ENCODE peak calls at places on chromosome 17, in ten cellular contexts. E, P, M, B, T, H, G, J, O and F are unnamed samples. For H3K36me3, the result is how much of the 10 kb centered on the place peaks cover.

GRCh38 chr17:69560987-69561441 is 146.5 kb downstream of the MAP2K6 start:
- DNase-seq in E (no peak), P (no peak), M (peak), B (no peak), T (no peak), H (no peak), G (no peak), J (no peak), O (no peak), F (no peak)

GRCh38 chr17:14552311-14552710 is 251.4 kb downstream of the HS3ST3B1 start:
- DNase-seq in E (no peak), P (no peak), M (no peak), B (no peak), T (no peak), H (no peak), G (no peak), J (no peak), O (no peak), F (no peak)

GRCh38 chr17:49390548-49391324 is 23.9 kb downstream of the PHB1 start:
- DNase-seq in E (no peak), P (peak), M (no peak), B (no peak), T (no peak), H (peak), G (no peak), J (no peak), O (no peak), F (no peak)

GRCh38 chr17:76543482-76544122 is 3.8 kb downstream of the PRCD start:
- DNase-seq in E (no peak), P (no peak), M (no peak), B (no peak), T (no peak), H (no peak), G (no peak), J (no peak), O (peak), F (no peak)

GRCh38 chr17:48541036-48541573 is 3.8 kb downstream of the HOXB2 start:
- DNase-seq in E (no peak), P (no peak), M (no peak), B (no peak), T (no peak), H (no peak), G (no peak), J (no peak), O (no peak), F (no peak)

GRCh38 chr17:35788504-35788998 is 6.9 kb downstream of the MMP28 start:
- DNase-seq in E (peak), P (no peak), M (no peak), B (no peak), T (no peak), H (no peak), G (no peak), J (no peak), O (peak), F (no peak)

GRCh38 chr17:7852262-7852670 is 2.6 kb upstream of the TMEM88 start:
- DNase-seq in E (no peak), P (no peak), M (no peak), B (no peak), T (no peak), H (peak), G (no peak), J (no peak), O (peak), F (no peak)

GRCh38 chr17:76540381-76541300 is 797 bp downstream of the PRCD start:
- DNase-seq in E (peak), P (no peak), M (peak), B (no peak), T (peak), H (peak), G (peak), J (peak), O (peak), F (no peak)

GRCh38 chr17:16406742-16407674 is 8.4 kb upstream of the TRPV2 start:
- DNase-seq in E (peak), P (peak), M (peak), B (no peak), T (peak), H (peak), G (no peak), J (no peak), O (peak), F (no peak)

GRCh38 chr17:17042851-17043667 is 802 bp downstream of the MPRIP start:
- DNase-seq in E (peak), P (peak), M (peak), B (no peak), T (no peak), H (peak), G (no peak), J (no peak), O (peak), F (peak)

DNA sequence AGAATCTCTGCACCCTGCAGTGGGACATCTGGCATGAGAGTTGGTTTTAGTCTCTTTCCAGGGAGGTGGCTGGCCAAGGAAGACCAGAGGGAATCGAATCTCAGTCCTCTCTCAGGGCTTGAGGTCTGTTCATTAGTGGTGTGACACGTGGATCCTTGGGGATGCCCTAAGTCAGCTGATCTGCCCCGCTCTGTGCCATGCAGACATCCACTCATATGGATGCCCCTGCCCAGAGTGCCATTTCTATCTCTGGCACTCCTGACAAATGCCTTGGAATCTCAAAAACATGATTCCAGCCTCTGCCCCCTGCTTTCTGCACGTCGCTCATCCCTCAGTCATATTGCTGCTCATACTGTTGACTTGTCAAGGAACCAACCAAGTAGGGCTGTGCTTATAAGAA is 38.8 kb downstream of the WSCD1 start:
- DNase-seq in E (no peak), P (no peak), M (no peak), B (no peak), T (no peak), H (no peak), G (no peak), J (no peak), O (no peak), F (no peak)
- H3K36me3 ChIP-seq in E (under half), P (under half), M (under half), B (under half), T (under half), H (under half), G (under half), J (under half), O (under half), F (under half)

GRCh38 chr17:3639981-3640596 is 3.5 kb downstream of the CTNS start:
- DNase-seq in E (peak), P (no peak), M (peak), B (no peak), T (no peak), H (no peak), G (no peak), J (no peak), O (no peak), F (no peak)
- H3K27ac ChIP-seq in E (no peak), P (peak), M (peak), B (no peak), T (peak), H (peak), G (no peak), J (no peak), O (no peak), F (peak)

DNA sequence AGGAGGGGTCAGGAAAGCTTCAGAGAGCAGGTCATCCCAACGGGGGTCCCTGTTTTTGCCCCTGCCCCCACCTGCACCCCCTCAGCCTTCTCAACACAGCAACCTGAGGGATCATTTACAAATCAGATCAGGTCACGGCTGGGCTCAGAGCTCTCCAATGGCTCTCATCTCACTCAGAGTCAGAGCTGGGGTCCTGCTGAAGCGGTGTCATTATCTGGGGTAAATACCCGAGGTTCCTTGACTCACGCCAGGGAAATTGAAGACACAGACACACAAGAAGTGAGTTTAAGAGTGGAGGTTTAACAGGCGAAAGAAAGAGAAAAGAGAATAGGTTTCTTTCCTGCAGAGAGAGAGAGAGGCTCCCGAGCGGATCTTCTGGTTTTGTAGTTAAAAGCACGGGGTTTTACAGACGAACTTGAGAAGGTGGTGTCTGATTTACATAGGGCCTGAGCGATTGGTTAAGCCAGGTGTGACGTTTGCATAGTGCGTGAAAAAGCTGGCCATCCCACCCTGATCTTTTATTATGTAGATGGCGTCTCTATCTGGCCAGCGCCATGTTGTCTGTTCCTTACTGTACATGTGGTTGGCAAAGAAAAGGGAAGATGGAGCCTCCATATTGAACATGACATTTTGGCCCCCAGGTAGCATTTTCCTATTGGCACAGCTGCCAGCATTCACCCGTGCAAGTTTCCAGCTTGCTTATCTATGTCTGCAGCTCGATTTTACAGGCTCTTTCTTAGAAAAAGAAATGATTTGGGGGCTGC is 51.4 kb downstream of the WSB1 start:
- DNase-seq in E (peak), P (no peak), M (peak), B (no peak), T (no peak), H (no peak), G (no peak), J (no peak), O (no peak), F (no peak)
- H3K4me3 ChIP-seq in E (no peak), P (no peak), M (peak), B (no peak), T (no peak), H (no peak), G (no peak), J (no peak), O (no peak), F (no peak)

GRCh38 chr17:28469376-28469775 is 4.1 kb upstream of the SLC13A2 start:
- DNase-seq in E (no peak), P (no peak), M (no peak), B (no peak), T (no peak), H (no peak), G (no peak), J (no peak), O (peak), F (no peak)

GRCh38 chr17:28471127-28471453 is 2.4 kb upstream of the SLC13A2 start:
- DNase-seq in E (no peak), P (no peak), M (no peak), B (no peak), T (no peak), H (no peak), G (no peak), J (no peak), O (no peak), F (no peak)

GRCh38 chr17:28471531-28472342 is 1.7 kb upstream of the SLC13A2 start:
- DNase-seq in E (no peak), P (no peak), M (no peak), B (no peak), T (no peak), H (no peak), G (no peak), J (no peak), O (peak), F (no peak)

GRCh38 chr17:28468781-28469180 is 4.7 kb upstream of the SLC13A2 start:
- DNase-seq in E (no peak), P (no peak), M (no peak), B (no peak), T (no peak), H (no peak), G (no peak), J (no peak), O (no peak), F (no peak)

GRCh38 chr17:28470266-28471126 is 2.9 kb upstream of the SLC13A2 start:
- DNase-seq in E (peak), P (no peak), M (peak), B (no peak), T (no peak), H (no peak), G (no peak), J (no peak), O (peak), F (no peak)
- H3K36me3 ChIP-seq in E (under half), P (under half), M (under half), B (under half), T (under half), H (under half), G (under half), J (under half), O (under half), F (under half)

GRCh38 chr17:62653831-62654829 is 26.7 kb downstream of the MRC2 start:
- DNase-seq in E (peak), P (peak), M (peak), B (no peak), T (peak), H (peak), G (no peak), J (peak), O (peak), F (no peak)
- H3K27ac ChIP-seq in E (peak), P (peak), M (peak), B (no peak), T (peak), H (peak), G (no peak), J (peak), O (peak), F (no peak)

DNA sequence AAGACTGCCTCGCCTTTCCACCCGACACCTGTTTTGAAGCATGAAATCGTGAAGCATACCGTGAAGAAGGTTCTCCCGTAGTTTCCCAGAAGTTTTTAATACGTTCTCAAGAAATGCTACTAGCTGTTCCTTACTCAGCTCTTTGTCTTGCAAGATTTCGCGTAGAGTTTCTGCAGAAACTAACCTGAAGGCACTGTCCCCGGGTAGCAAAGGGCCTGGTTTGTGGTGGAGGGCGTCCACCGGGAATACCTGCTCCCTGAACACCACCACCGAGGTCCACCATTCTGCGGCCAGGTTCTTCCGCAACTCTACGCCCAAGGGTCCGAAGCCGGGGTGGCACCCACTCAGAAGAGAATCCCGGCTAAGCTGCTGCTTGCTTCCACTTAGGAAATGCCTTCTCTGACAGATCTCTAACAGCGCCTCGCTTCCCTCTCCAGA is 487 bp downstream of the POLG2 start:
- DNase-seq in E (no peak), P (no peak), M (peak), B (no peak), T (no peak), H (no peak), G (no peak), J (no peak), O (peak), F (peak)
- H3K4me3 ChIP-seq in E (peak), P (peak), M (peak), B (peak), T (peak), H (peak), G (peak), J (peak), O (peak), F (peak)